ENCODE peak calls at places on chromosomes 16 and 17, in ten cellular contexts. One of them, this sample, is unnamed.

GRCh38 chr16:67888311-67888710 is 3.6 kb downstream of the NRN1L start:
- DNase-seq in dorsolateral prefrontal cortex: no peak
- DNase-seq in astrocyte of the spinal cord: no peak
- DNase-seq in cardiac fibroblast: no peak
- DNase-seq in HFFc6: no peak
- DNase-seq in B cell: no peak
- DNase-seq in gastrocnemius medialis: no peak
- DNase-seq in fibroblast of mammary gland: no peak
- DNase-seq in nephron progenitor cell: no peak
- DNase-seq in endothelial cell: no peak
- DNase-seq in this sample: no peak

GRCh38 chr17:59668816-59669215 is 38.4 kb downstream of the PTRH2 start:
- DNase-seq in dorsolateral prefrontal cortex: no peak
- DNase-seq in astrocyte of the spinal cord: peak
- DNase-seq in cardiac fibroblast: peak
- DNase-seq in HFFc6: peak
- DNase-seq in B cell: no peak
- DNase-seq in gastrocnemius medialis: no peak
- DNase-seq in fibroblast of mammary gland: peak
- DNase-seq in nephron progenitor cell: no peak
- DNase-seq in endothelial cell: no peak
- DNase-seq in this sample: no peak

GRCh38 chr17:9291912-9292562 is 270.7 kb downstream of the NTN1 start:
- DNase-seq in dorsolateral prefrontal cortex: peak
- DNase-seq in astrocyte of the spinal cord: peak
- DNase-seq in cardiac fibroblast: peak
- DNase-seq in HFFc6: no peak
- DNase-seq in B cell: peak
- DNase-seq in gastrocnemius medialis: no peak
- DNase-seq in fibroblast of mammary gland: peak
- DNase-seq in nephron progenitor cell: peak
- DNase-seq in endothelial cell: peak
- DNase-seq in this sample: no peak

GRCh38 chr17:77826132-77826873 is 132.2 kb upstream of the TNRC6C start:
- DNase-seq in dorsolateral prefrontal cortex: peak
- DNase-seq in astrocyte of the spinal cord: no peak
- DNase-seq in cardiac fibroblast: no peak
- DNase-seq in HFFc6: no peak
- DNase-seq in B cell: no peak
- DNase-seq in gastrocnemius medialis: no peak
- DNase-seq in fibroblast of mammary gland: no peak
- DNase-seq in nephron progenitor cell: no peak
- DNase-seq in endothelial cell: no peak
- DNase-seq in this sample: no peak

GRCh38 chr17:81285179-81285878 is 9.8 kb downstream of the SLC38A10 start:
- DNase-seq in dorsolateral prefrontal cortex: peak
- DNase-seq in astrocyte of the spinal cord: peak
- DNase-seq in cardiac fibroblast: peak
- DNase-seq in HFFc6: no peak
- DNase-seq in B cell: peak
- DNase-seq in gastrocnemius medialis: peak
- DNase-seq in fibroblast of mammary gland: peak
- DNase-seq in nephron progenitor cell: no peak
- DNase-seq in endothelial cell: peak
- DNase-seq in this sample: no peak

GRCh38 chr17:80931421-80932265 is 60.0 kb upstream of the CHMP6 start:
- DNase-seq in dorsolateral prefrontal cortex: no peak
- DNase-seq in astrocyte of the spinal cord: peak
- DNase-seq in cardiac fibroblast: peak
- DNase-seq in HFFc6: peak
- DNase-seq in B cell: no peak
- DNase-seq in gastrocnemius medialis: no peak
- DNase-seq in fibroblast of mammary gland: peak
- DNase-seq in nephron progenitor cell: no peak
- DNase-seq in endothelial cell: no peak
- DNase-seq in this sample: no peak

GRCh38 chr16:383326-384020 is 1.7 kb upstream of the PGAP6 start:
- DNase-seq in dorsolateral prefrontal cortex: no peak
- DNase-seq in astrocyte of the spinal cord: no peak
- DNase-seq in cardiac fibroblast: no peak
- DNase-seq in HFFc6: no peak
- DNase-seq in B cell: peak
- DNase-seq in gastrocnemius medialis: no peak
- DNase-seq in fibroblast of mammary gland: no peak
- DNase-seq in nephron progenitor cell: no peak
- DNase-seq in endothelial cell: no peak
- DNase-seq in this sample: no peak

GRCh38 chr16:1509307-1510221 is 16.4 kb downstream of the TELO2 start:
- DNase-seq in dorsolateral prefrontal cortex: no peak
- DNase-seq in astrocyte of the spinal cord: no peak
- DNase-seq in cardiac fibroblast: no peak
- DNase-seq in HFFc6: no peak
- DNase-seq in B cell: no peak
- DNase-seq in gastrocnemius medialis: peak
- DNase-seq in fibroblast of mammary gland: no peak
- DNase-seq in nephron progenitor cell: no peak
- DNase-seq in endothelial cell: no peak
- DNase-seq in this sample: no peak

GRCh38 chr17:77186141-77186604 is 45.4 kb downstream of the SEC14L1 start:
- DNase-seq in dorsolateral prefrontal cortex: peak
- DNase-seq in astrocyte of the spinal cord: no peak
- DNase-seq in cardiac fibroblast: no peak
- DNase-seq in HFFc6: no peak
- DNase-seq in B cell: peak
- DNase-seq in gastrocnemius medialis: no peak
- DNase-seq in fibroblast of mammary gland: no peak
- DNase-seq in nephron progenitor cell: peak
- DNase-seq in endothelial cell: no peak
- DNase-seq in this sample: no peak

GRCh38 chr17:68074279-68074678 is 38.7 kb downstream of the KPNA2 start:
- DNase-seq in dorsolateral prefrontal cortex: no peak
- DNase-seq in astrocyte of the spinal cord: no peak
- DNase-seq in cardiac fibroblast: no peak
- DNase-seq in HFFc6: no peak
- DNase-seq in B cell: no peak
- DNase-seq in gastrocnemius medialis: no peak
- DNase-seq in fibroblast of mammary gland: no peak
- DNase-seq in nephron progenitor cell: no peak
- DNase-seq in endothelial cell: no peak
- DNase-seq in this sample: no peak

GRCh38 chr17:40850287-40850972 is 16.6 kb downstream of the KRT12 start:
- DNase-seq in dorsolateral prefrontal cortex: no peak
- DNase-seq in astrocyte of the spinal cord: no peak
- DNase-seq in cardiac fibroblast: peak
- DNase-seq in HFFc6: no peak
- DNase-seq in B cell: no peak
- DNase-seq in gastrocnemius medialis: no peak
- DNase-seq in fibroblast of mammary gland: peak
- DNase-seq in nephron progenitor cell: no peak
- DNase-seq in endothelial cell: no peak
- DNase-seq in this sample: no peak
- TF ChIP-seq CTCF in dorsolateral prefrontal cortex: no peak
- TF ChIP-seq CTCF in astrocyte of the spinal cord: no peak
- TF ChIP-seq CTCF in cardiac fibroblast: no peak
- TF ChIP-seq CTCF in HFFc6: no peak
- TF ChIP-seq CTCF in B cell: no peak
- TF ChIP-seq CTCF in gastrocnemius medialis: no peak
- TF ChIP-seq CTCF in fibroblast of mammary gland: no peak
- TF ChIP-seq CTCF in nephron progenitor cell: no peak
- TF ChIP-seq CTCF in endothelial cell: no peak
- TF ChIP-seq CTCF in this sample: no peak

DNA sequence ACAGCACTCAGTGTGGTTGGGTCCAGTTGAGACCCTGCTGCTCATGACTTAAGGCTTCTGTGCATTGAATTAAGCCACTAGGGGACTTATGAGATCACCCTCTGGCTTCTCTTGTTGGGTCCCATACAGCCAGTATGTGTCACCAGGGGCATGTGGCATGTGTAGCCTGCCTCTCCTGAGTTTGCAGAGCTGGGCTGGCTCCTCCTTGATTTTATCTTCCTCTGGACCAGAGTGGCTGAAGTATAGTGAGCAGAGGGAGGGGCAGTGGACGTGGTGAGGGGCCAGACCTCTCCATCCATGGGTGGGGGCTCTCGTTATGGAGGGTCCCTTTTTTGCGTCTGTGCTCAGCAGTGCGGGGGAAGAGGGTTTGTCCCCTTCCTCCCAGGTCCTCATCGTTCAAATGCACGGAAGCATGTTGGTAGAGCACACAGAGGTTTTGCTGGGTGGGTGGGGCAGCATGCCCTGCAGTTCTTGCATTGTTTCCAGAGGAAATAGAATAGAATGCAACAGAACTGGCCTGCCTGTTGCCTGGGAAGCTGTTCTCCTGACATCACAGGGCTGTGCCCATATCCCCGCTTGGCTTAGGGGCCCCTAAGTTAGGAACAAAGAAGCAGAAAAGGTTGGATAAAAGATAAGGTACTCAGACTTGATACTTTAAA is 77.4 kb downstream of the SPECC1 start:
- DNase-seq in dorsolateral prefrontal cortex: no peak
- DNase-seq in astrocyte of the spinal cord: no peak
- DNase-seq in cardiac fibroblast: no peak
- DNase-seq in HFFc6: no peak
- DNase-seq in B cell: no peak
- DNase-seq in gastrocnemius medialis: no peak
- DNase-seq in fibroblast of mammary gland: no peak
- DNase-seq in nephron progenitor cell: no peak
- DNase-seq in endothelial cell: peak
- DNase-seq in this sample: no peak
- TF ChIP-seq CTCF in dorsolateral prefrontal cortex: no peak
- TF ChIP-seq CTCF in astrocyte of the spinal cord: no peak
- TF ChIP-seq CTCF in cardiac fibroblast: no peak
- TF ChIP-seq CTCF in HFFc6: no peak
- TF ChIP-seq CTCF in B cell: no peak
- TF ChIP-seq CTCF in gastrocnemius medialis: peak
- TF ChIP-seq CTCF in fibroblast of mammary gland: no peak
- TF ChIP-seq CTCF in nephron progenitor cell: no peak
- TF ChIP-seq CTCF in endothelial cell: no peak
- TF ChIP-seq CTCF in this sample: no peak

GRCh38 chr17:21119247-21119944 is 7.4 kb upstream of the DHRS7B start:
- DNase-seq in dorsolateral prefrontal cortex: peak
- DNase-seq in astrocyte of the spinal cord: peak
- DNase-seq in cardiac fibroblast: peak
- DNase-seq in HFFc6: peak
- DNase-seq in B cell: peak
- DNase-seq in gastrocnemius medialis: peak
- DNase-seq in fibroblast of mammary gland: peak
- DNase-seq in nephron progenitor cell: peak
- DNase-seq in endothelial cell: peak
- DNase-seq in this sample: peak

GRCh38 chr17:21125862-21126261 is 902 bp upstream of the DHRS7B start:
- DNase-seq in dorsolateral prefrontal cortex: no peak
- DNase-seq in astrocyte of the spinal cord: no peak
- DNase-seq in cardiac fibroblast: no peak
- DNase-seq in HFFc6: no peak
- DNase-seq in B cell: peak
- DNase-seq in gastrocnemius medialis: no peak
- DNase-seq in fibroblast of mammary gland: no peak
- DNase-seq in nephron progenitor cell: no peak
- DNase-seq in endothelial cell: no peak
- DNase-seq in this sample: no peak

GRCh38 chr17:21124096-21124495 is 2.7 kb upstream of the DHRS7B start:
- DNase-seq in dorsolateral prefrontal cortex: no peak
- DNase-seq in astrocyte of the spinal cord: no peak
- DNase-seq in cardiac fibroblast: peak
- DNase-seq in HFFc6: no peak
- DNase-seq in B cell: no peak
- DNase-seq in gastrocnemius medialis: no peak
- DNase-seq in fibroblast of mammary gland: no peak
- DNase-seq in nephron progenitor cell: no peak
- DNase-seq in endothelial cell: no peak
- DNase-seq in this sample: no peak

GRCh38 chr17:21119945-21120249 is 6.9 kb upstream of the DHRS7B start:
- DNase-seq in dorsolateral prefrontal cortex: no peak
- DNase-seq in astrocyte of the spinal cord: no peak
- DNase-seq in cardiac fibroblast: no peak
- DNase-seq in HFFc6: no peak
- DNase-seq in B cell: no peak
- DNase-seq in gastrocnemius medialis: no peak
- DNase-seq in fibroblast of mammary gland: no peak
- DNase-seq in nephron progenitor cell: no peak
- DNase-seq in endothelial cell: no peak
- DNase-seq in this sample: no peak
- TF ChIP-seq CTCF in dorsolateral prefrontal cortex: no peak
- TF ChIP-seq CTCF in astrocyte of the spinal cord: no peak
- TF ChIP-seq CTCF in cardiac fibroblast: no peak
- TF ChIP-seq CTCF in HFFc6: no peak
- TF ChIP-seq CTCF in B cell: peak
- TF ChIP-seq CTCF in gastrocnemius medialis: peak
- TF ChIP-seq CTCF in fibroblast of mammary gland: no peak
- TF ChIP-seq CTCF in nephron progenitor cell: no peak
- TF ChIP-seq CTCF in endothelial cell: no peak
- TF ChIP-seq CTCF in this sample: no peak

GRCh38 chr17:65219707-65220106 is 82.5 kb downstream of the RGS9 start:
- DNase-seq in dorsolateral prefrontal cortex: no peak
- DNase-seq in astrocyte of the spinal cord: no peak
- DNase-seq in cardiac fibroblast: no peak
- DNase-seq in HFFc6: no peak
- DNase-seq in B cell: no peak
- DNase-seq in gastrocnemius medialis: no peak
- DNase-seq in fibroblast of mammary gland: no peak
- DNase-seq in nephron progenitor cell: no peak
- DNase-seq in endothelial cell: no peak
- DNase-seq in this sample: no peak

GRCh38 chr17:65220732-65221131 is 83.6 kb downstream of the RGS9 start:
- DNase-seq in dorsolateral prefrontal cortex: no peak
- DNase-seq in astrocyte of the spinal cord: no peak
- DNase-seq in cardiac fibroblast: peak
- DNase-seq in HFFc6: peak
- DNase-seq in B cell: no peak
- DNase-seq in gastrocnemius medialis: no peak
- DNase-seq in fibroblast of mammary gland: no peak
- DNase-seq in nephron progenitor cell: no peak
- DNase-seq in endothelial cell: no peak
- DNase-seq in this sample: no peak

GRCh38 chr17:65218261-65218660 is 81.1 kb downstream of the RGS9 start:
- DNase-seq in dorsolateral prefrontal cortex: no peak
- DNase-seq in astrocyte of the spinal cord: no peak
- DNase-seq in cardiac fibroblast: no peak
- DNase-seq in HFFc6: no peak
- DNase-seq in B cell: no peak
- DNase-seq in gastrocnemius medialis: no peak
- DNase-seq in fibroblast of mammary gland: no peak
- DNase-seq in nephron progenitor cell: no peak
- DNase-seq in endothelial cell: no peak
- DNase-seq in this sample: no peak

GRCh38 chr17:65222216-65222738 is 85.1 kb downstream of the RGS9 start:
- DNase-seq in dorsolateral prefrontal cortex: no peak
- DNase-seq in astrocyte of the spinal cord: no peak
- DNase-seq in cardiac fibroblast: peak
- DNase-seq in HFFc6: peak
- DNase-seq in B cell: no peak
- DNase-seq in gastrocnemius medialis: no peak
- DNase-seq in fibroblast of mammary gland: peak
- DNase-seq in nephron progenitor cell: no peak
- DNase-seq in endothelial cell: no peak
- DNase-seq in this sample: no peak

DNA sequence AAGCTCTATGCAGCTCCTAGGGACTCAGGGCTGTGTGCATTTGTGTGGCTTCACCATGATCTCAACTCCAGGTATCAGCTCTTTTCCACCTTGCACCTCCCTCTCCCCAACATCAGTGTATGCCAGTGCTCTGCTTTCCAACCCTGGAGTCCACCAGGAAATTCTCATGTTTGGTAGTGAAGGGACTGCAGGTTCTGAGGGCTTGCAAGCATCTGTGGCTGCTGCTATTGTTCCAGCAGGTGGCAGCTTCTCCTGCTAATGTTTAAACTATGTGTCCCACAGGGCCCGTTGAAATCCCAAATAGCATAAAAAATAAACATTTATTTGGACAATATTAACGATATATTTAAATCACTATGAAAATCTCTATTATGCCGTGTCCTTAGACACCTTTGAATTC is 82.0 kb downstream of the RGS9 start:
- DNase-seq in dorsolateral prefrontal cortex: no peak
- DNase-seq in astrocyte of the spinal cord: no peak
- DNase-seq in cardiac fibroblast: peak
- DNase-seq in HFFc6: no peak
- DNase-seq in B cell: no peak
- DNase-seq in gastrocnemius medialis: no peak
- DNase-seq in fibroblast of mammary gland: no peak
- DNase-seq in nephron progenitor cell: no peak
- DNase-seq in endothelial cell: no peak
- DNase-seq in this sample: no peak
- TF ChIP-seq CTCF in dorsolateral prefrontal cortex: no peak
- TF ChIP-seq CTCF in astrocyte of the spinal cord: peak
- TF ChIP-seq CTCF in cardiac fibroblast: peak
- TF ChIP-seq CTCF in HFFc6: peak
- TF ChIP-seq CTCF in B cell: no peak
- TF ChIP-seq CTCF in gastrocnemius medialis: no peak
- TF ChIP-seq CTCF in fibroblast of mammary gland: no peak
- TF ChIP-seq CTCF in nephron progenitor cell: no peak
- TF ChIP-seq CTCF in endothelial cell: no peak
- TF ChIP-seq CTCF in this sample: peak